ENCODE peak calls at places on chromosomes 7 and 10, in six cellular contexts. J is NCI-H1436, E is NCI-H774, H is Right ventricle myocardium superior, P is NCI-H1694 treated with DMSO at 0.1 percent for 48 hours, O is ELR. U is an unnamed sample.

GRCh38 chr10:33336606-33337334 is 2.3 kb upstream of the NRP1 start:
- DNase-seq in J (no peak), E (no peak), H (peak; percentile 84), P (no peak), O (peak; percentile 66), U (no peak)

GRCh38 chr7:104096683-104097082 is 107.2 kb upstream of the RELN start:
- DNase-seq in J (no peak), E (no peak), H (no peak), P (peak; percentile 57), O (peak; percentile 47), U (no peak)

GRCh38 chr10:125661942-125662515 is 20.9 kb downstream of the TEX36 start:
- DNase-seq in J (no peak), E (no peak), H (no peak), P (no peak), O (peak; percentile 75), U (no peak)

GRCh38 chr7:101237206-101238067 is at the start of gene CLDN15:
- DNase-seq in J (no peak), E (no peak), H (peak; percentile 90), P (no peak), O (no peak), U (no peak)

GRCh38 chr10:71250842-71251241 is 38.5 kb downstream of the UNC5B start:
- DNase-seq in J (no peak), E (no peak), H (no peak), P (no peak), O (no peak), U (no peak)

GRCh38 chr7:22565315-22565811 is 65.4 kb upstream of the STEAP1B start:
- DNase-seq in J (no peak), E (no peak), H (no peak), P (no peak), O (peak; percentile 93), U (no peak)

GRCh38 chr10:11685787-11686218 is 56.4 kb upstream of the ECHDC3 start:
- DNase-seq in J (no peak), E (peak; percentile 39), H (peak; percentile 85), P (peak; percentile 4), O (peak; percentile 28), U (peak; percentile 67)

GRCh38 chr7:95026421-95027072 is 119.2 kb downstream of the PPP1R9A start:
- DNase-seq in J (no peak), E (no peak), H (no peak), P (no peak), O (no peak), U (no peak)

GRCh38 chr10:20855398-20856038 is 41.6 kb downstream of the NEBL start:
- DNase-seq in J (peak; percentile 11), E (no peak), H (no peak), P (no peak), O (peak; percentile 33), U (peak; percentile 1)

GRCh38 chr7:144027974-144028373 is 20.8 kb upstream of the OR2A5 start:
- DNase-seq in J (no peak), E (no peak), H (no peak), P (no peak), O (no peak), U (no peak)

GRCh38 chr7:123054357-123055133 is 59.0 kb upstream of the TAS2R16 start:
- DNase-seq in J (peak; percentile 19), E (no peak), H (no peak), P (no peak), O (no peak), U (no peak)

GRCh38 chr10:43203491-43204393 is 63.1 kb downstream of the RASGEF1A start:
- DNase-seq in J (no peak), E (peak; percentile 73), H (peak; percentile 40), P (no peak), O (no peak), U (no peak)

GRCh38 chr7:119472398-119473038 is 800.5 kb upstream of the KCND2 start:
- DNase-seq in J (peak; percentile 58), E (peak; percentile 89), H (no peak), P (no peak), O (no peak), U (peak; percentile 77)

GRCh38 chr10:116886772-116887171 is 37.5 kb downstream of the ENO4 start:
- DNase-seq in J (no peak), E (no peak), H (no peak), P (no peak), O (no peak), U (no peak)

GRCh38 chr10:20004087-20004523 is 187.9 kb downstream of the PLXDC2 start:
- DNase-seq in J (no peak), E (no peak), H (peak; percentile 78), P (no peak), O (no peak), U (no peak)

GRCh38 chr10:7412482-7413251 is 1.8 kb upstream of the SFMBT2 start:
- DNase-seq in J (no peak), E (no peak), H (peak; percentile 62), P (no peak), O (no peak), U (no peak)

GRCh38 chr7:54729096-54729495 is 29.9 kb downstream of the SEC61G start:
- DNase-seq in J (no peak), E (no peak), H (no peak), P (no peak), O (no peak), U (no peak)

GRCh38 chr7:17661982-17662585 is 278.2 kb downstream of the SNX13 start:
- DNase-seq in J (no peak), E (no peak), H (no peak), P (no peak), O (peak; percentile 28), U (no peak)

GRCh38 chr7:100882201-100882600 is 7.3 kb downstream of the SRRT start:
- DNase-seq in J (no peak), E (no peak), H (no peak), P (no peak), O (no peak), U (no peak)

GRCh38 chr10:3123571-3124411 is 48.8 kb downstream of the PITRM1 start:
- DNase-seq in J (no peak), E (no peak), H (peak; percentile 78), P (no peak), O (no peak), U (no peak)

GRCh38 chr10:12299222-12299973 is 49.9 kb upstream of the CAMK1D start:
- DNase-seq in J (no peak), E (no peak), H (no peak), P (no peak), O (no peak), U (no peak)

GRCh38 chr7:119944601-119944972 is 328.4 kb upstream of the KCND2 start:
- DNase-seq in J (no peak), E (no peak), H (no peak), P (no peak), O (no peak), U (no peak)

GRCh38 chr10:1360011-1360580 is 303.9 kb downstream of the WDR37 start:
- DNase-seq in J (no peak), E (no peak), H (no peak), P (no peak), O (no peak), U (no peak)

GRCh38 chr7:158252837-158253669 is 334.6 kb downstream of the PTPRN2 start:
- DNase-seq in J (no peak), E (no peak), H (no peak), P (no peak), O (no peak), U (no peak)

GRCh38 chr10:47165168-47165710 is 134.8 kb upstream of the GDF10 start:
- DNase-seq in J (no peak), E (no peak), H (no peak), P (no peak), O (no peak), U (no peak)